ENCODE peak calls at places on chromosomes 16 and 17, in four cellular contexts. A is H9, H is brain microvascular endothelial cell, W is pancreas. Z is an unnamed sample.

GRCh38 chr17:37737971-37738370 is 6.9 kb downstream of the HNF1B start:
- DNase-seq in W (no peak), H (peak), A (no peak), Z (no peak)

GRCh38 chr17:48460055-48460454 is 30.0 kb upstream of the SKAP1 start:
- DNase-seq in H (no peak), W (no peak), A (no peak), Z (no peak)

GRCh38 chr17:14428640-14429029 is 127.8 kb downstream of the HS3ST3B1 start:
- DNase-seq in A (no peak), H (no peak), W (no peak), Z (no peak)

GRCh38 chr17:73335591-73336503 is 24.0 kb upstream of the CDC42EP4 start:
- DNase-seq in W (no peak), A (no peak), H (no peak), Z (no peak)

GRCh38 chr17:77909816-77910215 is 48.7 kb upstream of the TNRC6C start:
- DNase-seq in H (no peak), W (no peak), A (no peak), Z (no peak)

GRCh38 chr17:68800731-68801130 is 154.5 kb downstream of the ABCA8 start:
- DNase-seq in A (no peak), H (peak), W (no peak), Z (no peak)

GRCh38 chr16:8670014-8670560 is 4.3 kb upstream of the ABAT start:
- DNase-seq in H (no peak), W (no peak), A (no peak), Z (no peak)

GRCh38 chr16:27472091-27473020 is 70.4 kb downstream of the IL21R start:
- DNase-seq in H (no peak), W (no peak), A (no peak), Z (no peak)

GRCh38 chr17:64694207-64694606 is 32.1 kb upstream of the SMURF2 start:
- DNase-seq in A (no peak), H (peak), W (peak), Z (no peak)

GRCh38 chr17:38892083-38892482 is 22.2 kb downstream of the LASP1 start:
- DNase-seq in A (peak), H (no peak), W (no peak), Z (no peak)

GRCh38 chr16:71687853-71688252 is 36.6 kb downstream of the PHLPP2 start:
- DNase-seq in A (no peak), W (no peak), H (no peak), Z (no peak)

GRCh38 chr17:10737168-10737622 is 7.4 kb upstream of the TMEM220 start:
- DNase-seq in A (peak), W (peak), H (peak), Z (peak)

GRCh38 chr17:78780335-78780734 is 1.7 kb downstream of the CYTH1 start:
- DNase-seq in H (no peak), W (no peak), A (no peak), Z (no peak)

GRCh38 chr17:8140058-8140412 is 12.2 kb downstream of the PER1 start:
- DNase-seq in W (peak), H (no peak), A (peak), Z (no peak)

GRCh38 chr17:27530791-27531391 is 74.6 kb downstream of the KSR1 start:
- DNase-seq in W (peak), A (no peak), H (no peak), Z (no peak)

GRCh38 chr16:2432286-2432685 is 3.0 kb downstream of the CCNF start:
- DNase-seq in W (no peak), H (no peak), A (no peak), Z (no peak)

GRCh38 chr17:76549215-76549518 is 9.3 kb downstream of the PRCD start:
- DNase-seq in W (no peak), H (no peak), A (no peak), Z (no peak)

GRCh38 chr17:58269557-58270291 is 11.0 kb downstream of the MPO start:
- DNase-seq in W (no peak), H (no peak), A (no peak), Z (no peak)

GRCh38 chr17:58268774-58269556 is 11.8 kb downstream of the MPO start:
- DNase-seq in W (no peak), A (no peak), H (no peak), Z (no peak)

GRCh38 chr17:58272367-58273280 is 8.1 kb downstream of the MPO start:
- DNase-seq in H (no peak), A (no peak), W (no peak), Z (no peak)

GRCh38 chr17:58271532-58271931 is 9.2 kb downstream of the MPO start:
- DNase-seq in A (no peak), W (no peak), H (no peak), Z (no peak)

DNA sequence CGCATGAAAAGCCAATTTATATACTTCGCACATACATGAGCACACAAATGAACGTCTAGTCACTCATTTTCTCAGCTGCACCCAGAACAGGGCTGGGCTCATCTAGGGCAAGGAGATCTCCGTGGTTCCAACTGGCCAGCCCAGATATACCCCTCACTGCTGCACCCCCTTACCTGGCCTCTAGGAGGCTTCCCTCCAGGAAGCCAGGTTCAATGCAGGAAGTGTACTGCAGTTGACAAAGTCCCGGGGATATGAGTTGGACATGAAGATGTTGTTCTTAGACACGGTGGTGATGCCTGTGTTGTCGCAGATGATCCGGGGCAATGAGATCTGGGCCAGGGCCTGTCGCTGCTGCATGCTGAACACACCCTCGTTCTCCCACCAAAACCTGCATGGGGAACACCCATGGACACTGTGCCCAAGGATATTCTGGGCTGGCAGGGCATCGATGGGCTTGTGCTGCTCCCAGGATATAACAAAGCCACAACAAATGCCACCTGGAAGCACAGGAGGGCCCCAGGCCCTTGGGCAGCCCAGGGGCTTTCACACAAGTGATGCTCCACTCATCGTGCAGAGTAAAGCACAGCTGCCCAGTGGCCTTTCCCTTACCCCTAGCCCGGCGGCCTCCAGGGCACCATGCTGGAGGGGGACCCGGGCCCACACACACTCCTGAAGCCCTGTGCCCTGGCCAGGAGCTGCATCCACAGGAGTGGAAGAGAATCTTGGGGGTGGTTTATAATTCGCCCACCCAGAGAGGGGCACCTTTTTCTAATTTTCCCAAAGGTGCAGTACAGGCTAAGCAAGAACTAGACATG is 10.1 kb downstream of the MPO start:
- DNase-seq in A (peak), H (no peak), W (no peak), Z (no peak)
- TF ChIP-seq CTCF in A (peak), H (peak), W (no peak), Z (no peak)

DNA sequence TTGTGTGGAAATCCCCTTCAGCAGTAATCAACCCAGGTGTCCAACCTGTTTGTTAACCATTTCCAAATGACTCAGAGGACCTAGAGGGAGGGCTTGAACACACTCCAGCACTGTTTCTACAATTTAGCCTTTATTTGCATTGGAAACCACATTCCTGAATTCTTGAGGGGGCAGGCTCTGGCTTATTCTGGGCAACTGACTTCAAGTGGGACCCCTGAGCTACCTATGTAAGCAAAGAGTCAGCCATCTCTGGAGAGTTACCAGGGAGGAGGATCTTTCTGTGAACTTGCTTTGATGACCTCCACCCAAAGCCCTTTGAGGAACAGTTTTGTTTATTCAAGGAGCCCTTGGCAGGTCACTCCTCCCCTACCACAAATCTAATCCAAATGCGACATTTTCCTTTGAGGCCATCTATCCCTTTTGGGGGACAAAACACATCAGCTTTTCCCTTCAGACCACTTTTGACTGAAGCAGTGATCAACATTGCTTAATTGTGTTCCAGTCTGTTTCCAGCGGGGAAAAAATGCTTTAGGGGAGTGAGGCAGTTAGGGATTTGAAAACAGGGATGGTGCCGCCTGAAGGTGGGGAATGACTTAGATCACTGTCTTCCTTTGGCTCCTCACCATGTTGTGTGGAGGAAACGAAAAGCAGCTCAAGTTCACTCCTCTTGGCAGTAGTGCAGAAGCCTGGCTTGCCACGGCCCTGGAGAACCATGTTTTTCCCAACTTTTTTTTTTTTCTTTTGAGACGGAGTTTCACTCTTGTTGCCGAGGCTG is 46.2 kb downstream of the TUBD1 start:
- DNase-seq in A (peak), W (peak), H (peak), Z (no peak)
- TF ChIP-seq CTCF in A (no peak), W (no peak), H (no peak), Z (no peak)

GRCh38 chr17:3448059-3448630 is 14.5 kb upstream of the OR1E2 start:
- DNase-seq in A (no peak), W (no peak), H (no peak), Z (no peak)

DNA sequence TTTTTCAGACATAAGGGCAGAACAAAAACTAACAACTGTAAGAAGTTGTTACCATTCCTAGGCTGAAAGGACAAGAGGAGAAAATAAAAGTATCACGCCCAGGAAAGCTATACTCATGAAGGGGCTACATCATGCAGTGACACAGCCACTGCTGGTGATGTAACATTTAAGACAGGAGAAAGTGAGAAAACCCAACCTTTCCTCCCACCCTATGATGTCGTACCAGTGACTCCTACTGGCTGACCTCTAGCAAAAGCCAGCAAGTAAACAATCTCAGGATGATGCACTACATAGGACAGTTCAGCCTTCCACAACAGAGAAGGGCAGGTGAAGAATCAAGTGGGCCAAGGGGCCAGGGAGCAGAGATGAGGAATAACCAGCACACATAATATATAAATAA is 14.0 kb upstream of the OR1E2 start:
- DNase-seq in A (peak), H (no peak), W (no peak), Z (no peak)
- TF ChIP-seq CTCF in A (peak), H (peak), W (no peak), Z (no peak)

GRCh38 chr17:30717290-30718098 is 107.0 kb downstream of the CRLF3 start:
- DNase-seq in A (peak), W (no peak), H (no peak), Z (no peak)

GRCh38 chr17:30720013-30720471 is 104.5 kb downstream of the CRLF3 start:
- DNase-seq in W (peak), A (peak), H (no peak), Z (no peak)

DNA sequence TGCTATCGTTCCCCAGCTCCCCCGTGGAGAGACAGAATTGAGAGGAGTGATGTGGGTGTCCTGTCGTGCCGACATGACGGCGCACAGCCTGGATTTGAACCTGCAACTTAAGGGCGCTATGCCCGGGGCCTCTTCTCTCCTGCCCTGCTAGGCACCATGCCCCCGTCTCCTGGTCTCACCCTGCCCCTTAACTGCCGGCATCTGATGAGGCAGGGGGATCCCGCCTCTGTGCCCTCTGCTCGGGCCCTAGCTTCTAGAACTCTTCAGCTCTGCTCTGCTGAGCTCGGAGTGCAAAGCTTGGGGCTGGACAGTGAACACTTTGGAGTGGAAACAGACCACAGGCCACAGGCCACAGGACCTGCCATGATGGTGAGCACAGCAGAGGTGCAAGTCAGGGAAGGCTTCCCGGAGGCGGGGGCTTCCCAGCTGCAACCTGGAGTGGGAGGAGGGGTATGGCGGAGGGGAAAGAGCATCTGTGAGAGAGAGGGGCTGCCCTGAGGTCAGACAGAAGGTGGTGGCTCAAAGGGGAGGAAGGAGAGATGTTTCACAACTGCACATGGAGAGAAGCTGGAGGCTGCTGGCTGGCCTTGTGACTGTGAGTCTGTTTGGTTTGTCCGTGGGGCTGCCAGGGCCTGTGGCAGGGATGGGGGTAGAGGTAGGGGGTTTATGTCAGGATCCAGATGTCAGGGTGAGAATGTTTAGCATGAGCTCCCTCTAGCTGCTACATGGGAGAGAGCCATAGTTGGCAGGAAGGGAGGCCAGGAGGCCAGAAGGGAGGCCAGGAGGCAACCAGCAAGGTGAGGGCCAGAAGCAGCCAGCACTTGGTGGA is 107.8 kb downstream of the CRLF3 start:
- DNase-seq in H (no peak), W (no peak), A (peak), Z (no peak)
- TF ChIP-seq CTCF in H (peak), W (no peak), A (peak), Z (no peak)

DNA sequence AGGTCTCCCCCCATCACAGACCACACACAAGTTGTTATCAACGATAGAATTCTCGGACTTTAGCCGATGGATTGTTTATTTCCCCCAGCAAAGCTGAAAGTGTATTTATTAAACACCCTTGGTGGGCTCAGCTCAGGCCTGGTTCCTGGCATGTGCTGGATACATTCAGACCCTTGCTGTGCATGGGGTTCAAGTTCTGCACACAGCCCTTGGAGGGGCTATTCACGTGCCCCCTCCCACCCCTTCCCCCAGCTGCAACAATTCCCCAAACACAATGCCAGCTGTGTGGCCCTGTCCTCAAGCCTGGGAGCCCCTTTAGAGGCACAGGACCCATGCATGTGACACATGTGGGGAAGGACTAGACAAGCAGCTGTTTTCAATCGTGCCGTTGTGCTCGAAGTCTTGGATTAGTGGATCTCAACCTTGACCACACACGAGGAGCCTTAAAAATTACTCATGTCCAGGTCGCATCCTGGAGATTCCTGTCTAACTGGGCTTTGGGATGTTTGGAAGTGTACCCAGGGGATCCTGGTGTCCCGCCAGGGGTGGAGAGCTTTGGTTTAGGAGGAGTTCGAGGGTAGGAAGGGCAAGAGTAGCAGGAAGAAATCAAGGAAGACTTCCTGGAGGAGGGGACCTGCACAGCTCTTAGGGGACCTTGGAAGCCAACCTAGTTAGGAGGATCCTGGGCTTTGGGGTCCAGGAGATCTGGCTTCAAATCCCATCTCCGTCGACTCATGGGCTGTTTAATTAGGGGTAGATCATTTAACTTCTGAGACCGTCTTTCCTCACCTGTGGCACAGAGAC is 102.3 kb upstream of the PLCG2 start:
- DNase-seq in A (no peak), H (no peak), W (no peak), Z (no peak)
- TF ChIP-seq CTCF in A (no peak), H (no peak), W (no peak), Z (no peak)

GRCh38 chr16:84746875-84747274 is 47.1 kb downstream of the USP10 start:
- DNase-seq in W (no peak), H (no peak), A (no peak), Z (no peak)

GRCh38 chr16:84746231-84746630 is 46.4 kb downstream of the USP10 start:
- DNase-seq in H (no peak), W (no peak), A (no peak), Z (no peak)

GRCh38 chr16:84751241-84751640 is 51.4 kb downstream of the USP10 start:
- DNase-seq in H (no peak), A (no peak), W (no peak), Z (no peak)

GRCh38 chr16:84749815-84750214 is 50.0 kb downstream of the USP10 start:
- DNase-seq in W (no peak), A (no peak), H (no peak), Z (no peak)

GRCh38 chr16:84749072-84749471 is 49.3 kb downstream of the USP10 start:
- DNase-seq in A (no peak), W (no peak), H (no peak), Z (no peak)
- TF ChIP-seq CTCF in A (no peak), W (no peak), H (peak), Z (no peak)